ENCODE peak calls at places on chromosomes 12 and 14, in nine cellular contexts. One of them, this sample, is unnamed.

GRCh38 chr12:2390850-2391390 is 338.1 kb downstream of the CACNA1C start:
- DNase-seq in OCI-LY7: no peak
- DNase-seq in heart right ventricle: no peak
- DNase-seq in spleen: no peak
- DNase-seq in upper lobe of right lung: no peak
- DNase-seq in tibial artery: no peak
- DNase-seq in esophagus squamous epithelium: no peak
- DNase-seq in dorsolateral prefrontal cortex: no peak
- DNase-seq in keratinocyte: no peak
- DNase-seq in this sample: no peak

GRCh38 chr12:116524964-116525379 is 34.2 kb upstream of the MAP1LC3B2 start:
- DNase-seq in OCI-LY7: no peak
- DNase-seq in heart right ventricle: no peak
- DNase-seq in spleen: no peak
- DNase-seq in upper lobe of right lung: no peak
- DNase-seq in tibial artery: no peak
- DNase-seq in esophagus squamous epithelium: no peak
- DNase-seq in dorsolateral prefrontal cortex: no peak
- DNase-seq in keratinocyte: peak; percentile 56
- DNase-seq in this sample: no peak

GRCh38 chr12:6644257-6644596 is 3.0 kb downstream of the ACRBP start:
- DNase-seq in OCI-LY7: peak; percentile 60
- DNase-seq in heart right ventricle: no peak
- DNase-seq in spleen: no peak
- DNase-seq in upper lobe of right lung: no peak
- DNase-seq in tibial artery: peak; percentile 26
- DNase-seq in esophagus squamous epithelium: no peak
- DNase-seq in dorsolateral prefrontal cortex: no peak
- DNase-seq in keratinocyte: no peak
- DNase-seq in this sample: no peak

GRCh38 chr14:69135133-69135532 is 17.8 kb downstream of the DCAF5 start:
- DNase-seq in OCI-LY7: no peak
- DNase-seq in heart right ventricle: no peak
- DNase-seq in spleen: no peak
- DNase-seq in upper lobe of right lung: no peak
- DNase-seq in tibial artery: no peak
- DNase-seq in esophagus squamous epithelium: no peak
- DNase-seq in dorsolateral prefrontal cortex: no peak
- DNase-seq in keratinocyte: no peak
- DNase-seq in this sample: no peak

GRCh38 chr12:7142057-7142644 is 12.0 kb downstream of the CLSTN3 start:
- DNase-seq in OCI-LY7: peak; percentile 70
- DNase-seq in heart right ventricle: no peak
- DNase-seq in spleen: peak; percentile 72
- DNase-seq in upper lobe of right lung: peak; percentile 79
- DNase-seq in tibial artery: no peak
- DNase-seq in esophagus squamous epithelium: no peak
- DNase-seq in dorsolateral prefrontal cortex: no peak
- DNase-seq in keratinocyte: no peak
- DNase-seq in this sample: peak; percentile 66

GRCh38 chr12:14756331-14757143 is 46.7 kb downstream of the WBP11 start:
- DNase-seq in OCI-LY7: no peak
- DNase-seq in heart right ventricle: no peak
- DNase-seq in spleen: no peak
- DNase-seq in upper lobe of right lung: no peak
- DNase-seq in tibial artery: no peak
- DNase-seq in esophagus squamous epithelium: no peak
- DNase-seq in dorsolateral prefrontal cortex: no peak
- DNase-seq in keratinocyte: no peak
- DNase-seq in this sample: peak; percentile 49

GRCh38 chr12:132520421-132521199 is 30.7 kb downstream of the FBRSL1 start:
- DNase-seq in OCI-LY7: no peak
- DNase-seq in heart right ventricle: no peak
- DNase-seq in spleen: no peak
- DNase-seq in upper lobe of right lung: no peak
- DNase-seq in tibial artery: no peak
- DNase-seq in esophagus squamous epithelium: no peak
- DNase-seq in dorsolateral prefrontal cortex: no peak
- DNase-seq in keratinocyte: no peak
- DNase-seq in this sample: no peak

GRCh38 chr14:27243360-27243759 is 645.5 kb upstream of the NOVA1 start:
- DNase-seq in OCI-LY7: no peak
- DNase-seq in heart right ventricle: no peak
- DNase-seq in spleen: no peak
- DNase-seq in upper lobe of right lung: no peak
- DNase-seq in tibial artery: no peak
- DNase-seq in esophagus squamous epithelium: no peak
- DNase-seq in dorsolateral prefrontal cortex: no peak
- DNase-seq in keratinocyte: no peak
- DNase-seq in this sample: no peak

GRCh38 chr12:91274886-91275285 is 92.3 kb upstream of the DCN start:
- DNase-seq in OCI-LY7: no peak
- DNase-seq in heart right ventricle: peak; percentile 41
- DNase-seq in spleen: no peak
- DNase-seq in upper lobe of right lung: no peak
- DNase-seq in tibial artery: no peak
- DNase-seq in esophagus squamous epithelium: no peak
- DNase-seq in dorsolateral prefrontal cortex: no peak
- DNase-seq in keratinocyte: no peak
- DNase-seq in this sample: no peak

GRCh38 chr14:76936483-76936882 is 92.0 kb downstream of the IRF2BPL start:
- DNase-seq in OCI-LY7: no peak
- DNase-seq in heart right ventricle: no peak
- DNase-seq in spleen: no peak
- DNase-seq in upper lobe of right lung: no peak
- DNase-seq in tibial artery: no peak
- DNase-seq in esophagus squamous epithelium: no peak
- DNase-seq in dorsolateral prefrontal cortex: no peak
- DNase-seq in keratinocyte: no peak
- DNase-seq in this sample: no peak

GRCh38 chr12:131014343-131014742 is 60.6 kb downstream of the ADGRD1 start:
- DNase-seq in OCI-LY7: no peak
- DNase-seq in heart right ventricle: no peak
- DNase-seq in spleen: no peak
- DNase-seq in upper lobe of right lung: no peak
- DNase-seq in tibial artery: no peak
- DNase-seq in esophagus squamous epithelium: no peak
- DNase-seq in dorsolateral prefrontal cortex: no peak
- DNase-seq in keratinocyte: no peak
- DNase-seq in this sample: peak; percentile 28

GRCh38 chr12:4855121-4855924 is 54.4 kb upstream of the KCNA1 start:
- DNase-seq in OCI-LY7: peak; percentile 85
- DNase-seq in heart right ventricle: peak; percentile 60
- DNase-seq in spleen: no peak
- DNase-seq in upper lobe of right lung: no peak
- DNase-seq in tibial artery: peak; percentile 65
- DNase-seq in esophagus squamous epithelium: no peak
- DNase-seq in dorsolateral prefrontal cortex: no peak
- DNase-seq in keratinocyte: peak; percentile 35
- DNase-seq in this sample: no peak

GRCh38 chr14:102875652-102876051 is 46.8 kb upstream of the AMN start:
- DNase-seq in OCI-LY7: no peak
- DNase-seq in heart right ventricle: no peak
- DNase-seq in spleen: no peak
- DNase-seq in upper lobe of right lung: no peak
- DNase-seq in tibial artery: no peak
- DNase-seq in esophagus squamous epithelium: no peak
- DNase-seq in dorsolateral prefrontal cortex: no peak
- DNase-seq in keratinocyte: no peak
- DNase-seq in this sample: no peak

GRCh38 chr12:45660330-45660729 is 69.2 kb upstream of the ARID2 start:
- DNase-seq in OCI-LY7: no peak
- DNase-seq in heart right ventricle: no peak
- DNase-seq in spleen: no peak
- DNase-seq in upper lobe of right lung: no peak
- DNase-seq in tibial artery: no peak
- DNase-seq in esophagus squamous epithelium: no peak
- DNase-seq in dorsolateral prefrontal cortex: no peak
- DNase-seq in keratinocyte: peak; percentile 45
- DNase-seq in this sample: no peak

GRCh38 chr12:71157601-71158233 is at the start of gene TSPAN8:
- DNase-seq in OCI-LY7: no peak
- DNase-seq in heart right ventricle: no peak
- DNase-seq in spleen: no peak
- DNase-seq in upper lobe of right lung: no peak
- DNase-seq in tibial artery: no peak
- DNase-seq in esophagus squamous epithelium: no peak
- DNase-seq in dorsolateral prefrontal cortex: no peak
- DNase-seq in keratinocyte: no peak
- DNase-seq in this sample: no peak

GRCh38 chr12:67468549-67469245 is 179.8 kb upstream of the DYRK2 start:
- DNase-seq in OCI-LY7: no peak
- DNase-seq in heart right ventricle: no peak
- DNase-seq in spleen: no peak
- DNase-seq in upper lobe of right lung: no peak
- DNase-seq in tibial artery: no peak
- DNase-seq in esophagus squamous epithelium: no peak
- DNase-seq in dorsolateral prefrontal cortex: no peak
- DNase-seq in keratinocyte: no peak
- DNase-seq in this sample: no peak

GRCh38 chr14:23566782-23567185 is 807 bp downstream of the AP1G2 start:
- DNase-seq in OCI-LY7: no peak
- DNase-seq in heart right ventricle: no peak
- DNase-seq in spleen: no peak
- DNase-seq in upper lobe of right lung: no peak
- DNase-seq in tibial artery: no peak
- DNase-seq in esophagus squamous epithelium: no peak
- DNase-seq in dorsolateral prefrontal cortex: no peak
- DNase-seq in keratinocyte: no peak
- DNase-seq in this sample: no peak
- TF ChIP-seq CTCF in OCI-LY7: no peak
- TF ChIP-seq CTCF in heart right ventricle: no peak
- TF ChIP-seq CTCF in spleen: no peak
- TF ChIP-seq CTCF in upper lobe of right lung: no peak
- TF ChIP-seq CTCF in tibial artery: no peak
- TF ChIP-seq CTCF in esophagus squamous epithelium: no peak
- TF ChIP-seq CTCF in dorsolateral prefrontal cortex: peak; percentile 21
- TF ChIP-seq CTCF in keratinocyte: no peak
- TF ChIP-seq CTCF in this sample: no peak

DNA sequence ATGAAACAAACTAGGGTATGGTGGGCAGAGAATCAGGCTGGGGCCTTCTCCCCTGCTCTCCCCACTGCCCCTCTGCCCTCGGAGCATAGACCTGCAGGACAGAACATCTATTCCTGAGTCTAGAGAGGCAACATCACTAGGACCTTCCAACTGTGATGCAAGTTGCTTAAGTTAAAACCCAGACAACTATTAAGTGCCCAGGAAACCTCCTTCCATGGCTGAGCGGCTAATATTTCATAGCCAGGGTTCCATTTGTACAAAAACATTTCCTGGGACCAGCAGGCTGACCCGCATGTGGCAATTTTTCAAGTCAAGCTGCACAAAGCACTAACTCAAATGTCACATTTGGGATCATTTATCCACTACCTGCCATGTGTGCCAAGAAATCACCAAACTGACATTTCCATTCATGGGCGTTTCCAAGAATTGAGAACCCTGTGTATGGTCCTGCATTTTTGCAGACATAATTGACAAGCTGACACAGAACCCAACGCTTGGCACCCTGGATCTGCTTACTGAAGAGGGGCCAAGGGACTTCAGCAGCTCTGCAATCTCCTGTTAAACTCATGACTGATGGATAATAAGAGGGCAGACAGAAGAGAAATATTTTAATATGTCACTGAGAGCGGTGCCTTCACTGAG is 32.7 kb downstream of the NT5DC3 start:
- DNase-seq in OCI-LY7: no peak
- DNase-seq in heart right ventricle: no peak
- DNase-seq in spleen: no peak
- DNase-seq in upper lobe of right lung: no peak
- DNase-seq in tibial artery: no peak
- DNase-seq in esophagus squamous epithelium: no peak
- DNase-seq in dorsolateral prefrontal cortex: no peak
- DNase-seq in keratinocyte: no peak
- DNase-seq in this sample: no peak
- H3K27ac ChIP-seq in OCI-LY7: no peak overlapping the region
- H3K27ac ChIP-seq in heart right ventricle: no peak overlapping the region
- H3K27ac ChIP-seq in spleen: no peak overlapping the region
- H3K27ac ChIP-seq in upper lobe of right lung: no peak overlapping the region
- H3K27ac ChIP-seq in tibial artery: peak overlapping the region; percentile 19
- H3K27ac ChIP-seq in esophagus squamous epithelium: no peak overlapping the region
- H3K27ac ChIP-seq in dorsolateral prefrontal cortex: no peak overlapping the region
- H3K27ac ChIP-seq in keratinocyte: no peak overlapping the region
- H3K27ac ChIP-seq in this sample: no peak overlapping the region

DNA sequence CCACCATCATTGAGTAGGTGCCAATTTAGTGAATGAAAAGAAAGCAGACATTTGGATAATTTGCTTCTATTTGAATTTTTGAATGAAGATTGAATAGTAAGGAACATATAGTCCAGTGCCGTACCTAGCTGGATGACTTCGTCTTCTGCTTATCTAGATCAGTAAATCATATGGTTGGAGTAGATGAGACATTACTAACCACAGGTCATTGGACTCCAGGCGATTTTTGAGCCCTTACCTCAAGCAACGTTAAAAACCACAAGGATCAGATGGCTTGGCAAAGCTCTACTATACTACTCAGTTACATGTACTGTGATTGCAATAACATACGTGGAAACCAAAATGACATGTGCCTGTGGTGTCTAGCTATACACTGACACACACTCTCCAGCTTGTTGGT is 1.7 kb upstream of the SPATS2 start:
- DNase-seq in OCI-LY7: no peak
- DNase-seq in heart right ventricle: no peak
- DNase-seq in spleen: no peak
- DNase-seq in upper lobe of right lung: no peak
- DNase-seq in tibial artery: no peak
- DNase-seq in esophagus squamous epithelium: no peak
- DNase-seq in dorsolateral prefrontal cortex: no peak
- DNase-seq in keratinocyte: no peak
- DNase-seq in this sample: no peak
- H3K4me3 ChIP-seq in OCI-LY7: no peak overlapping the region
- H3K4me3 ChIP-seq in heart right ventricle: peak overlapping the region; percentile 87
- H3K4me3 ChIP-seq in spleen: peak overlapping the region; percentile 79
- H3K4me3 ChIP-seq in upper lobe of right lung: no peak overlapping the region
- H3K4me3 ChIP-seq in tibial artery: no peak overlapping the region
- H3K4me3 ChIP-seq in esophagus squamous epithelium: peak overlapping the region; percentile 85
- H3K4me3 ChIP-seq in dorsolateral prefrontal cortex: no peak overlapping the region
- H3K4me3 ChIP-seq in keratinocyte: no peak overlapping the region
- H3K4me3 ChIP-seq in this sample: peak overlapping the region; percentile 79

GRCh38 chr14:53652068-53652467 is 304.6 kb downstream of the BMP4 start:
- DNase-seq in OCI-LY7: no peak
- DNase-seq in heart right ventricle: no peak
- DNase-seq in spleen: no peak
- DNase-seq in upper lobe of right lung: no peak
- DNase-seq in tibial artery: no peak
- DNase-seq in esophagus squamous epithelium: no peak
- DNase-seq in dorsolateral prefrontal cortex: no peak
- DNase-seq in keratinocyte: no peak
- DNase-seq in this sample: no peak
- TF ChIP-seq CTCF in OCI-LY7: no peak
- TF ChIP-seq CTCF in heart right ventricle: no peak
- TF ChIP-seq CTCF in spleen: no peak
- TF ChIP-seq CTCF in upper lobe of right lung: no peak
- TF ChIP-seq CTCF in tibial artery: no peak
- TF ChIP-seq CTCF in esophagus squamous epithelium: no peak
- TF ChIP-seq CTCF in dorsolateral prefrontal cortex: no peak
- TF ChIP-seq CTCF in keratinocyte: no peak
- TF ChIP-seq CTCF in this sample: no peak

GRCh38 chr12:74541074-74541473 is 3.4 kb downstream of the ATXN7L3B start:
- DNase-seq in OCI-LY7: no peak
- DNase-seq in heart right ventricle: no peak
- DNase-seq in spleen: no peak
- DNase-seq in upper lobe of right lung: no peak
- DNase-seq in tibial artery: no peak
- DNase-seq in esophagus squamous epithelium: no peak
- DNase-seq in dorsolateral prefrontal cortex: no peak
- DNase-seq in keratinocyte: no peak
- DNase-seq in this sample: no peak
- H3K27ac ChIP-seq in OCI-LY7: no peak overlapping the region
- H3K27ac ChIP-seq in heart right ventricle: no peak overlapping the region
- H3K27ac ChIP-seq in spleen: no peak overlapping the region
- H3K27ac ChIP-seq in upper lobe of right lung: no peak overlapping the region
- H3K27ac ChIP-seq in tibial artery: no peak overlapping the region
- H3K27ac ChIP-seq in esophagus squamous epithelium: no peak overlapping the region
- H3K27ac ChIP-seq in dorsolateral prefrontal cortex: no peak overlapping the region
- H3K27ac ChIP-seq in keratinocyte: no peak overlapping the region
- H3K27ac ChIP-seq in this sample: no peak overlapping the region